ENCODE peak calls at places on chromosomes 13 and 19, in six cellular contexts. H, Y, B, Q, C and X are unnamed samples.

GRCh38 chr19:18417250-18418033 is 1.8 kb upstream of the SSBP4 start:
- DNase-seq in H (no peak), Y (no peak), B (no peak), Q (peak), C (no peak), X (peak)

GRCh38 chr19:3682741-3683404 is 17.4 kb downstream of the PIP5K1C start:
- DNase-seq in H (no peak), Y (no peak), B (no peak), Q (no peak), C (no peak), X (no peak)

GRCh38 chr19:11587973-11588631 is 9.2 kb upstream of the ZNF627 start:
- DNase-seq in H (no peak), Y (no peak), B (no peak), Q (no peak), C (no peak), X (no peak)

GRCh38 chr13:45781553-45782326 is 69.8 kb downstream of the SIAH3 start:
- DNase-seq in H (no peak), Y (no peak), B (peak), Q (no peak), C (no peak), X (no peak)

GRCh38 chr19:18514800-18515682 is 6.8 kb downstream of the ELL start:
- DNase-seq in H (no peak), Y (no peak), B (no peak), Q (no peak), C (no peak), X (no peak)

GRCh38 chr19:41426952-41427646 is at the start of gene B3GNT8:
- DNase-seq in H (no peak), Y (no peak), B (no peak), Q (no peak), C (no peak), X (peak)

GRCh38 chr19:47309038-47309437 is 623 bp upstream of the C5AR1 start:
- DNase-seq in H (no peak), Y (no peak), B (no peak), Q (no peak), C (no peak), X (no peak)

GRCh38 chr19:10115392-10116084 is 4.0 kb downstream of the P2RY11 start:
- DNase-seq in H (no peak), Y (no peak), B (no peak), Q (no peak), C (no peak), X (peak)

GRCh38 chr19:44303976-44304568 is 753 bp downstream of the ZNF235 start:
- DNase-seq in H (no peak), Y (no peak), B (no peak), Q (no peak), C (no peak), X (no peak)

GRCh38 chr13:79932556-79932955 is 408.4 kb downstream of the SPRY2 start:
- DNase-seq in H (no peak), Y (no peak), B (no peak), Q (no peak), C (no peak), X (no peak)

GRCh38 chr13:66139701-66140100 is 1090.4 kb downstream of the PCDH9 start:
- DNase-seq in H (no peak), Y (no peak), B (no peak), Q (no peak), C (no peak), X (no peak)

GRCh38 chr19:15357906-15358305 is 21.7 kb downstream of the AKAP8 start:
- DNase-seq in H (no peak), Y (no peak), B (no peak), Q (no peak), C (no peak), X (no peak)

GRCh38 chr13:50389726-50390125 is 374.5 kb downstream of the KCNRG start:
- DNase-seq in H (no peak), Y (no peak), B (no peak), Q (no peak), C (no peak), X (no peak)

GRCh38 chr19:6767081-6767356 is 216 bp downstream of the SH2D3A start:
- DNase-seq in H (no peak), Y (no peak), B (no peak), Q (no peak), C (no peak), X (no peak)

GRCh38 chr13:60590775-60591174 is 193.8 kb downstream of the TDRD3 start:
- DNase-seq in H (no peak), Y (no peak), B (no peak), Q (no peak), C (no peak), X (no peak)

GRCh38 chr13:93559718-93560117 is 333.1 kb downstream of the GPC6 start:
- DNase-seq in H (no peak), Y (no peak), B (peak), Q (no peak), C (no peak), X (no peak)

GRCh38 chr13:57933606-57934005 is 302.1 kb downstream of the PCDH17 start:
- DNase-seq in H (no peak), Y (no peak), B (no peak), Q (no peak), C (no peak), X (no peak)

GRCh38 chr19:2059422-2060201 is 8.6 kb upstream of the MKNK2 start:
- DNase-seq in H (no peak), Y (no peak), B (no peak), Q (no peak), C (no peak), X (peak)

GRCh38 chr13:45807520-45808099 is 43.9 kb downstream of the SIAH3 start:
- DNase-seq in H (no peak), Y (no peak), B (no peak), Q (no peak), C (no peak), X (peak)